ENCODE peak calls at places on chromosome X, in six cellular contexts. Q is AG04449, Y is progenitor cell of endocrine pancreas, J is pancreas, N is upper lobe of left lung, A is GM20000. K is an unnamed sample.

GRCh38 chrX:120769576-120770341 is 105.9 kb downstream of the CT47B1 start:
- DNase-seq in N (no peak), A (no peak), J (no peak), Q (no peak), Y (no peak), K (no peak)

GRCh38 chrX:17017134-17017533 is 70.7 kb downstream of the REPS2 start:
- DNase-seq in N (no peak), Q (no peak), Y (no peak), J (no peak), A (no peak), K (no peak)

GRCh38 chrX:360496-361150 is 26.1 kb downstream of the PPP2R3B start:
- DNase-seq in N (peak; percentile 60), J (no peak), Q (no peak), Y (no peak), A (no peak), K (no peak)

GRCh38 chrX:125298871-125299270 is 20.8 kb upstream of the TEX13C start:
- DNase-seq in J (no peak), Y (no peak), N (no peak), Q (no peak), A (no peak), K (no peak)

GRCh38 chrX:56792270-56793111 is 63.4 kb downstream of the NBDY start:
- DNase-seq in J (no peak), A (no peak), N (no peak), Q (no peak), Y (no peak), K (no peak)

GRCh38 chrX:53186363-53186762 is 38.6 kb downstream of the KDM5C start:
- DNase-seq in Q (peak; percentile 3), J (no peak), Y (no peak), N (no peak), A (no peak), K (no peak)

GRCh38 chrX:139559383-139560042 is 29.0 kb downstream of the F9 start:
- DNase-seq in Y (peak; percentile 30), A (peak; percentile 4), N (no peak), Q (no peak), J (peak; percentile 5), K (no peak)

GRCh38 chrX:80808854-80809493 is 703 bp downstream of the BRWD3 start:
- DNase-seq in Q (no peak), A (no peak), N (no peak), Y (no peak), J (peak; percentile 13), K (no peak)

GRCh38 chrX:22690116-22690515 is 309.6 kb upstream of the DDX53 start:
- DNase-seq in Q (no peak), A (no peak), N (no peak), J (no peak), Y (no peak), K (no peak)

GRCh38 chrX:37603938-37604409 is 32.5 kb downstream of the LANCL3 start:
- DNase-seq in J (no peak), N (no peak), Y (no peak), Q (no peak), A (no peak), K (no peak)

GRCh38 chrX:104370089-104370488 is 115.4 kb upstream of the ESX1 start:
- DNase-seq in Y (no peak), J (no peak), A (no peak), Q (no peak), N (no peak), K (no peak)

GRCh38 chrX:19785647-19786046 is 101.8 kb downstream of the SH3KBP1 start:
- DNase-seq in J (no peak), A (no peak), Y (no peak), Q (no peak), N (no peak), K (no peak)

GRCh38 chrX:46220822-46221221 is 324.4 kb downstream of the ZNF674 start:
- DNase-seq in J (no peak), A (no peak), Y (no peak), Q (no peak), N (no peak), K (no peak)

GRCh38 chrX:9538544-9539045 is 73.7 kb downstream of the TBL1X start:
- DNase-seq in N (no peak), Q (no peak), Y (no peak), J (peak; percentile 14), A (no peak), K (no peak)

GRCh38 chrX:95996294-95996693 is 688.3 kb upstream of the DIAPH2 start:
- DNase-seq in J (no peak), N (no peak), A (no peak), Q (no peak), Y (no peak), K (no peak)

GRCh38 chrX:21355831-21356230 is 18.4 kb upstream of the CNKSR2 start:
- DNase-seq in N (no peak), A (no peak), Y (no peak), Q (no peak), J (no peak), K (no peak)

GRCh38 chrX:101257448-101258259 is 33.5 kb downstream of the TAF7L start:
- DNase-seq in A (no peak), Y (no peak), J (no peak), N (no peak), Q (no peak), K (no peak)

GRCh38 chrX:40156472-40157227 is 58.9 kb upstream of the BCOR start:
- DNase-seq in J (no peak), A (no peak), N (peak; percentile 53), Q (no peak), Y (no peak), K (no peak)

GRCh38 chrX:19198448-19198847 is 76.2 kb upstream of the ADGRG2 start:
- DNase-seq in Q (no peak), N (no peak), Y (no peak), J (no peak), A (no peak), K (no peak)

GRCh38 chrX:37423864-37424569 is 74.9 kb downstream of the PRRG1 start:
- DNase-seq in N (no peak), Y (no peak), Q (peak; percentile 36), J (no peak), A (no peak), K (no peak)

GRCh38 chrX:19566359-19567141 is 51.2 kb upstream of the MAP3K15 start:
- DNase-seq in J (no peak), Q (no peak), N (no peak), Y (no peak), A (no peak), K (no peak)

GRCh38 chrX:30935985-30936384 is 46.9 kb upstream of the TAB3 start:
- DNase-seq in A (no peak), N (no peak), Y (no peak), J (no peak), Q (no peak), K (no peak)

GRCh38 chrX:48999030-48999429 is 3.0 kb downstream of the GRIPAP1 start:
- DNase-seq in A (no peak), N (no peak), J (no peak), Q (no peak), Y (no peak), K (no peak)

GRCh38 chrX:136318895-136319597 is 18.3 kb downstream of the ADGRG4 start:
- DNase-seq in J (no peak), Y (no peak), A (no peak), Q (no peak), N (no peak), K (no peak)

DNA sequence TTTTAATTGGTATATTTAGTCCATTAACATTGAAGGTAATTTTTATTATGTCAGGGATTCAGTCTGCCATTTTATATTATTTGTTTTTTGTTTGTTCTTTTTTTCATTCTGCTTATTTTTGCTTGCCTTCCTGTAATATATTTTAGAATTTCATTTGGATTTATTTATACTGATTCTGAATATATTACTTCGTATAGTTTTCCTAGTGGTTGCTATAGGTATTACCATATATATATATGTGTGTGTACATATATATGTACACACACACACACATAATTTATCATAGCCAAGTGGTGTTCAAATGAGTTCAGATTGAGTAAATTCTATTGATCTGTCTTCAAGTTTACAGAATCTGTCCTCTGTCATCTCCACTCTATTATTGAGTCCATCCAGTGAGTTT is 11.2 kb downstream of the CITED1 start:
- DNase-seq in Q (no peak), A (no peak), J (no peak), Y (no peak), N (no peak), K (no peak)
- TF ChIP-seq CTCF in Q (no peak), A (no peak), J (no peak), Y (peak; percentile 42), N (no peak), K (peak; percentile 69)

GRCh38 chrX:150582338-150582948 is 14.0 kb downstream of the MTM1 start:
- DNase-seq in Q (no peak), N (no peak), J (no peak), Y (no peak), A (no peak), K (no peak)

GRCh38 chrX:150575415-150575814 is 7.0 kb downstream of the MTM1 start:
- DNase-seq in Q (no peak), Y (no peak), A (no peak), J (no peak), N (no peak), K (no peak)

GRCh38 chrX:150577174-150577573 is 8.8 kb downstream of the MTM1 start:
- DNase-seq in A (no peak), Y (no peak), Q (no peak), N (no peak), J (no peak), K (no peak)

DNA sequence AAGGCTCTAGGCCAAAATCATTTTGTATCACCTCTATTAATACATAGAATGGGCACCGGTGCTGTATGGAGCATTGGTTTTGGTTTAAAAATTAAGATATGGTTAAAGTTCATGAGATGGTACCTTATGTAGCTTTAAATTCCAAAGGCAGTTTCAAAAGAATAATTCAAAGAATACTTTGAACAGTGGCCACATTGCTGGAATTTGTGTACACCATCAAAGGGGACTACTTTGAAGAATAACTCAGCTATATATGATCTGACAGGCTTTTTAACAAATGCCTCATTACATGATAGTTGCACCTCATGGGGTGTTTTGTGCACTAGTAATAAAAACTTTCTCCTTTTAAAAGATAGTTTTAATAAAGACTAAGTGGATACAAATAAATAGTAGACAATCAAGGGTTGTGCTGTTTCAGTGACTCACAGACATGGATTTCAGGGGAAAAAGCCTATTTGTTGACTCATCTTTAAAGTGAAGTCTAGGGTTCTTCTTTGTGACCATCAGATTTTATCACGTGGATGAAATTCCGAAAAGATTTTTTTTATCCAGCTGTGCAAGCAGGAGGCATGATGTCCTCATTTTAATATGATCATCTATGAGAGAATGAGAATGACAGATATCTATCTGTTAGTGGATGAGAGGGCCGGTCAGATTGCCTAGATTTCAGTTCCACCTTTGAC is 12.8 kb downstream of the MTM1 start:
- DNase-seq in Q (peak; percentile 19), N (no peak), A (no peak), Y (no peak), J (no peak), K (no peak)
- TF ChIP-seq CTCF in Q (no peak), N (no peak), A (no peak), Y (no peak), J (no peak), K (no peak)

DNA sequence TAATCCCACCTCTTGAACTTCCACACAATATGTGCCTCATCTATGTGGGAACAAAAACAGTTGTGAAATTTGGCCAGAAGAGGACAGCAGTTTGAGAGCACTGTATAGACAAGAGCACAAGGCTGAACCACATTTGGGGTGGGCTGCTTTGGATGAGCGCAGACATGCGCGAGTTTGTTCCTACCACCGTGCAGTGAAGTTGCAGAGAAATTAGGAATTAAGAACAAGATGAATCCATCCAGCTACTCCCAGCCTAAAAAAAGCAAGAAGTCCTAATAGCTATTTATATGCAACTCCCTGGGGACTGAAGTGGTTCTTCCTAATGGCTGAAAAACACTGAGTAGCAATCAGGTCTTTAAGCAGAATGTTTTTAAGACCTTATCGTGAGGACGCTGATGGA is 1.0 kb downstream of the GAB3 start:
- DNase-seq in Q (no peak), J (no peak), N (no peak), Y (no peak), A (no peak), K (no peak)
- TF ChIP-seq CTCF in Q (no peak), J (no peak), N (no peak), Y (no peak), A (no peak), K (no peak)

GRCh38 chrX:152884171-152884570 is 13.7 kb upstream of the ZNF185 start:
- DNase-seq in A (no peak), J (no peak), N (no peak), Y (no peak), Q (no peak), K (no peak)
- TF ChIP-seq CTCF in A (no peak), J (no peak), N (no peak), Y (no peak), Q (no peak), K (no peak)